ENCODE peak calls at places on chromosomes 16 and 17, in nine cellular contexts. T, K, B, H, O, N, E, Y and G are unnamed samples.

GRCh38 chr17:37671813-37672544 is 28.7 kb upstream of the DDX52 start:
- DNase-seq in T (peak; percentile 87), O (no peak), B (peak; percentile 81), H (peak; percentile 33), E (peak; percentile 92), N (peak; percentile 75), Y (no peak), K (peak; percentile 75), G (no peak)

GRCh38 chr17:41737680-41738023 is 3.2 kb upstream of the HAP1 start:
- DNase-seq in H (peak; percentile 69), O (no peak), Y (no peak), E (no peak), T (no peak), N (no peak), B (no peak), K (no peak), G (no peak)

GRCh38 chr16:3580686-3581085 is 3.5 kb upstream of the NLRC3 start:
- DNase-seq in K (no peak), Y (no peak), N (no peak), H (no peak), B (no peak), T (no peak), O (peak; percentile 35), E (no peak), G (no peak)

GRCh38 chr16:88922114-88922825 is 54.7 kb downstream of the CBFA2T3 start:
- DNase-seq in O (peak; percentile 22), B (no peak), T (peak; percentile 75), N (peak; percentile 81), H (peak; percentile 64), K (no peak), E (no peak), Y (no peak), G (peak; percentile 75)

GRCh38 chr16:52399116-52399515 is 147.8 kb downstream of the TOX3 start:
- DNase-seq in K (no peak), B (no peak), Y (no peak), N (no peak), T (no peak), H (no peak), E (no peak), O (no peak), G (no peak)

GRCh38 chr17:57309479-57309878 is 53.2 kb downstream of the MSI2 start:
- DNase-seq in E (no peak), H (no peak), K (no peak), B (no peak), O (peak; percentile 50), Y (no peak), T (peak; percentile 57), N (no peak), G (no peak)

GRCh38 chr17:39699818-39700147 is at the start of gene ERBB2:
- DNase-seq in H (peak; percentile 72), B (peak; percentile 31), T (peak; percentile 87), K (peak; percentile 56), Y (no peak), N (peak; percentile 88), O (no peak), E (no peak), G (peak; percentile 57)

GRCh38 chr16:81523387-81524115 is 78.9 kb downstream of the CMIP start:
- DNase-seq in N (peak; percentile 35), E (no peak), O (no peak), H (peak; percentile 88), K (no peak), Y (no peak), T (peak; percentile 92), B (peak; percentile 18), G (no peak)

GRCh38 chr16:50195276-50195675 is 42.2 kb downstream of the TENT4B start:
- DNase-seq in H (peak; percentile 28), N (no peak), B (peak; percentile 14), Y (no peak), E (no peak), T (peak; percentile 67), O (no peak), K (no peak), G (peak; percentile 56)

GRCh38 chr17:2595200-2595599 is 1.7 kb downstream of the PAFAH1B1 start:
- DNase-seq in H (no peak), E (peak; percentile 7), N (no peak), K (no peak), T (no peak), B (no peak), O (peak; percentile 45), Y (no peak), G (no peak)

GRCh38 chr17:67178555-67178954 is 66.4 kb downstream of the HELZ start:
- DNase-seq in H (no peak), O (no peak), Y (no peak), B (no peak), E (no peak), N (no peak), T (no peak), K (no peak), G (no peak)

GRCh38 chr17:4136373-4136772 is 6.5 kb downstream of the ZZEF1 start:
- DNase-seq in H (peak; percentile 19), T (no peak), Y (no peak), N (no peak), O (no peak), E (peak; percentile 95), K (no peak), B (no peak), G (no peak)